ENCODE peak calls at places on chromosomes 4 and X, in six cellular contexts. M is stomach, B is prostate gland, J is GM23338, H is transverse colon, N is HL-60. P is an unnamed sample.
A peak's percentile ranks its signal among the peaks of the same experiment; 100 is the strongest.

GRCh38 chr4:124337874-124338273 is 374.7 kb downstream of the ANKRD50 start:
- DNase-seq in M (no peak), B (no peak), J (no peak), H (no peak), N (no peak), P (no peak)

GRCh38 chr4:6200011-6200921 is at the start of gene JAKMIP1:
- DNase-seq in M (peak; percentile 87), B (peak; percentile 74), J (peak; percentile 80), H (peak; percentile 82), N (no peak), P (no peak)

GRCh38 chr4:58587856-58588255 is 1477.7 kb upstream of the IGFBP7 start:
- DNase-seq in M (no peak), B (no peak), J (no peak), H (no peak), N (no peak), P (no peak)

GRCh38 chr4:118076958-118077766 is 42.9 kb downstream of the NDST3 start:
- DNase-seq in M (no peak), B (no peak), J (peak; percentile 87), H (peak; percentile 11), N (peak; percentile 53), P (no peak)

GRCh38 chrX:141760761-141761160 is 62.2 kb upstream of the SPANXD start:
- DNase-seq in M (no peak), B (no peak), J (no peak), H (no peak), N (no peak), P (no peak)

GRCh38 chr4:73446336-73446938 is 10.4 kb downstream of the AFP start:
- DNase-seq in M (no peak), B (peak; percentile 8), J (peak; percentile 81), H (no peak), N (peak; percentile 23), P (no peak)

GRCh38 chr4:122845760-122846159 is 19.1 kb downstream of the FGF2 start:
- DNase-seq in M (no peak), B (no peak), J (no peak), H (no peak), N (no peak), P (no peak)

GRCh38 chr4:151573945-151574344 is 165.0 kb downstream of the FHIP1A start:
- DNase-seq in M (peak; percentile 27), B (no peak), J (no peak), H (peak; percentile 72), N (no peak), P (no peak)

GRCh38 chrX:20988118-20988517 is 386.1 kb upstream of the CNKSR2 start:
- DNase-seq in M (no peak), B (no peak), J (no peak), H (no peak), N (peak; percentile 11), P (no peak)

GRCh38 chr4:85543832-85544231 is 68.9 kb downstream of the ARHGAP24 start:
- DNase-seq in M (no peak), B (no peak), J (peak; percentile 55), H (no peak), N (no peak), P (no peak)

GRCh38 chr4:183602444-183603102 is 56.4 kb downstream of the RWDD4 start:
- DNase-seq in M (no peak), B (no peak), J (peak; percentile 46), H (no peak), N (no peak), P (no peak)

GRCh38 chr4:7513731-7514130 is 79.0 kb upstream of the PSAPL1 start:
- DNase-seq in M (no peak), B (peak; percentile 13), J (no peak), H (no peak), N (no peak), P (no peak)

GRCh38 chrX:23623797-23624196 is 43.5 kb upstream of the PRDX4 start:
- DNase-seq in M (no peak), B (no peak), J (no peak), H (no peak), N (no peak), P (no peak)

GRCh38 chr4:37431417-37431743 is 186.8 kb downstream of the NWD2 start:
- DNase-seq in M (no peak), B (no peak), J (no peak), H (no peak), N (no peak), P (no peak)

GRCh38 chrX:109472939-109473713 is 8.8 kb downstream of the GUCY2F start:
- DNase-seq in M (no peak), B (no peak), J (peak; percentile 78), H (no peak), N (peak; percentile 28), P (no peak)

GRCh38 chr4:150049682-150050081 is 28.6 kb upstream of the DCLK2 start:
- DNase-seq in M (no peak), B (no peak), J (no peak), H (no peak), N (no peak), P (no peak)

GRCh38 chr4:150047546-150047945 is 30.7 kb upstream of the DCLK2 start:
- DNase-seq in M (no peak), B (no peak), J (no peak), H (no peak), N (no peak), P (no peak)

GRCh38 chr4:150055467-150055866 is 22.8 kb upstream of the DCLK2 start:
- DNase-seq in M (no peak), B (no peak), J (no peak), H (no peak), N (no peak), P (no peak)

GRCh38 chr4:150046728-150047217 is 31.5 kb upstream of the DCLK2 start:
- DNase-seq in M (no peak), B (no peak), J (no peak), H (no peak), N (no peak), P (no peak)

DNA sequence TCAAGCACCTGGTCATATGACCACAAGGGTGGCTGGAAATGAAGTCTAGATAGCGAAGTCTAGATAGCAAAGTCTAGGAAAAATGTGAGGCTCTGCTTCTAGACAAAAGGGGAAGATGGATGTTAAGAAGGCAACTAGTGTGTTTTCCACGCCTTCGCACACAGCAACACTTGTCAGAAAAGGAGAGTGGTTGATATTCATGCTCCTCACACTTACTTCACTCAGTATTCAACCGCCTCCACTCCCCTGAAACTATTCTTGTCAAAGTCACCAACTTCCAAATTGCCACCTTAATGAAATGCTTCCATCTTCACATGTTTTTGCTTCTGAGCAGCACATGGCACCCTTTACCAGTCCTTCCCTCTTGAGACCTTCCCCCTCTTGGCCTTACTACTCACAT is 27.7 kb upstream of the DCLK2 start:
- DNase-seq in M (no peak), B (no peak), J (no peak), H (no peak), N (no peak), P (no peak)
- TF ChIP-seq POLR2AphosphoS5 in M (no peak), B (no peak), J (no peak), H (no peak), N (no peak), P (no peak)

GRCh38 chrX:48474581-48474980 is 1.4 kb upstream of the FTSJ1 start:
- DNase-seq in M (no peak), B (no peak), J (no peak), H (no peak), N (no peak), P (no peak)

GRCh38 chrX:48476919-48477318 is 920 bp downstream of the FTSJ1 start:
- DNase-seq in M (no peak), B (no peak), J (no peak), H (no peak), N (no peak), P (no peak)

GRCh38 chrX:48474127-48474526 is 1.9 kb upstream of the FTSJ1 start:
- DNase-seq in M (no peak), B (no peak), J (peak; percentile 44), H (no peak), N (peak; percentile 45), P (no peak)

GRCh38 chrX:48475295-48475694 is 704 bp upstream of the FTSJ1 start:
- DNase-seq in M (no peak), B (no peak), J (no peak), H (no peak), N (no peak), P (no peak)

DNA sequence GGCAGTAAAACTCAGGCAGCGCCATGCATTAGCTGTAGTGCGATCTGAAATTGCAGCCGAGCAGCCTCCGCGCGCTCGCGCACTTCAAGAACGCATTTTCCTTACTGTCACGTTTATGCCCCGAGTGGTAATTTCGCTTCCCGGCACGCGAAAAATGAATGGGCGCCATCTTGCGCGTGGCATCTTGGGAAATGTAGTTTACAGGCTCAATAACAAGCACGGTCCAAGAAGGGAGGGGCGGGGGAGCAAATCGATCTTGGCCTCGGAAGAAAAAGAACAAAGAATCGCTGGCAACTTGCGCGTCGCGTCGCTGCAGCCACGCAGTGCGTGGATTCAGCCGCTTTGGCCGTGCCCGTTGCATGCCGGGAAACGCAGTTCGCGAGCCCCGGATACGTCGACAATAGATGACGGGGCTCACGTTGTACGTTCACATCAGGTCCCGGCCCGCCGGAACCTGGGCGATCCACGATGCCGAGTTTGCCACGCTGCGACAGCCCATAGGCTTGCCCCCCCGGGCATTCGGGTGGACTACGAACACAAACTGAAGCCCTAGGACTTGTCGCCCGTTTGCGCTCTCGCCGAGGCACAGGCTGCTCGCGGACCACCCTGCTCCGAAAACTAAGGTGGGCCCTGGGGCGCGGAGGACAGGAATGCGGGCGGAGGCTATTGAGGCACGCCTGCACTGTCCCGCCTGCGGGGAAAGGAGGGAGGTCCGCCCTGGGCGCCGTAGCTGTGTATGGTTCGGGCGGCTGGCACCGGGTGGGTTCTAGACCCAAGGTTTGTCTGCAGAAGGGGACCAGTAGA is at the start of gene FTSJ1:
- DNase-seq in M (peak; percentile 85), B (peak; percentile 78), J (peak; percentile 56), H (peak; percentile 90), N (peak; percentile 93), P (peak; percentile 91)
- TF ChIP-seq POLR2AphosphoS5 in M (peak; percentile 90), B (peak; percentile 87), J (peak; percentile 43), H (peak; percentile 52), N (peak; percentile 59), P (no peak)

GRCh38 chr4:18401868-18402267 is 380.3 kb upstream of the LCORL start:
- DNase-seq in M (no peak), B (no peak), J (no peak), H (no peak), N (no peak), P (no peak)

GRCh38 chr4:18404642-18405041 is 383.1 kb upstream of the LCORL start:
- DNase-seq in M (no peak), B (no peak), J (no peak), H (no peak), N (no peak), P (no peak)

GRCh38 chr4:18401435-18401834 is 379.9 kb upstream of the LCORL start:
- DNase-seq in M (no peak), B (no peak), J (no peak), H (no peak), N (no peak), P (no peak)

GRCh38 chr4:18406220-18406619 is 384.7 kb upstream of the LCORL start:
- DNase-seq in M (no peak), B (no peak), J (no peak), H (no peak), N (no peak), P (no peak)

DNA sequence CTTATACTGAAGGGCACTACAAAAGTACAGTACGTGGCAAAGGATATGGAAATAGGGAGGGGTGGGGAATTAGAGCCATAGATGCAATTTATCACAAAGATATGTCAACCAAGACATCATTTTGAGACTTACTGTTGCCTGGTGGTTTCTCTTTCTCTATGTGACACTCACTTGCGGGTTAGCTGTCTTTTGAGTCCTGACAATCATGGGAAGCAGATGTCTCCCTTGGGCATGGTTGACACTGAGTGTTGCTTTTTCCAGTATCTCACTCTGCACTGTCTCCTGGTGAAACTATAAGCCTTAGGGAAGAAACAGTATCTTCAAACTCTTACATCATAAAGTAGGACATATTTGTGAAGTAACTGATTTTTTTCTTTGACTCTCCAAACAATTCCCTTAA is 383.5 kb upstream of the LCORL start:
- DNase-seq in M (no peak), B (no peak), J (no peak), H (no peak), N (no peak), P (no peak)
- TF ChIP-seq POLR2AphosphoS5 in M (no peak), B (no peak), J (no peak), H (no peak), N (no peak), P (no peak)

GRCh38 chr4:2241410-2242353 is at the start of the genes HAUS3 and POLN:
- DNase-seq in M (peak; percentile 99), B (peak; percentile 96), J (peak; percentile 98), H (peak; percentile 99), N (peak; percentile 98), P (peak; percentile 99)
- TF ChIP-seq POLR2AphosphoS5 in M (peak; percentile 99), B (peak; percentile 100), J (peak; percentile 97), H (peak; percentile 97), N (peak; percentile 69), P (peak; percentile 17)